ENCODE peak calls at places on chromosome 12, in six cellular contexts. M is lung, I is NCI-H2171, P is cardiac fibroblast, T is renal cortical epithelial cell, D is M059J. Z is an unnamed sample.

GRCh38 chr12:12469386-12469785 is 93.3 kb downstream of the DUSP16 start:
- DNase-seq in M (no peak), I (no peak), P (no peak), T (peak; percentile 31), D (no peak), Z (no peak)

GRCh38 chr12:115756271-115756670 is 521.2 kb downstream of the MED13L start:
- DNase-seq in M (no peak), I (no peak), P (no peak), T (no peak), D (no peak), Z (no peak)

GRCh38 chr12:50362671-50363070 is 33.7 kb downstream of the FAM186A start:
- DNase-seq in M (no peak), I (no peak), P (no peak), T (no peak), D (no peak), Z (no peak)

GRCh38 chr12:56119361-56119796 is 1.3 kb downstream of the ZC3H10 start:
- DNase-seq in M (peak; percentile 82), I (peak; percentile 59), P (peak; percentile 95), T (peak; percentile 92), D (peak; percentile 89), Z (peak; percentile 97)

GRCh38 chr12:122096591-122097149 is 18.1 kb downstream of the MLXIP start:
- DNase-seq in M (no peak), I (no peak), P (peak; percentile 89), T (peak; percentile 68), D (no peak), Z (peak; percentile 81)

GRCh38 chr12:115983226-115983798 is 294.2 kb downstream of the MED13L start:
- DNase-seq in M (no peak), I (no peak), P (peak; percentile 22), T (no peak), D (no peak), Z (no peak)

GRCh38 chr12:119808441-119808840 is 68.7 kb downstream of the CIT start:
- DNase-seq in M (no peak), I (no peak), P (peak; percentile 53), T (no peak), D (peak; percentile 35), Z (peak; percentile 31)

GRCh38 chr12:19140381-19141236 is 11.1 kb downstream of the PLEKHA5 start:
- DNase-seq in M (no peak), I (no peak), P (peak; percentile 53), T (peak; percentile 77), D (peak; percentile 51), Z (no peak)

GRCh38 chr12:111056618-111057521 is 136.5 kb upstream of the MYL2 start:
- DNase-seq in M (no peak), I (no peak), P (no peak), T (no peak), D (no peak), Z (no peak)

GRCh38 chr12:106133136-106134087 is 5.3 kb downstream of the NUAK1 start:
- DNase-seq in M (no peak), I (no peak), P (peak; percentile 64), T (peak; percentile 85), D (peak; percentile 83), Z (peak; percentile 65)

GRCh38 chr12:81231574-81232368 is 153.9 kb downstream of the ACSS3 start:
- DNase-seq in M (no peak), I (no peak), P (no peak), T (no peak), D (no peak), Z (no peak)